ENCODE peak calls at places on chromosomes 1 and 21, in five cellular contexts. S is H54, K is HCT116, P is thyroid gland, Y is testis. V is an unnamed sample.

GRCh38 chr1:161032409-161032808 is 6.4 kb downstream of the TSTD1 start:
- DNase-seq in Y (no peak), K (no peak), P (no peak), S (no peak), V (no peak)

GRCh38 chr1:37315236-37315870 is 159.0 kb upstream of the ZC3H12A start:
- DNase-seq in S (no peak), Y (no peak), P (no peak), K (no peak), V (no peak)

GRCh38 chr1:77543822-77544448 is 138.5 kb downstream of the ZZZ3 start:
- DNase-seq in P (no peak), K (no peak), S (no peak), Y (no peak), V (no peak)

GRCh38 chr21:44345495-44345894 is 6.3 kb upstream of the CFAP410 start:
- DNase-seq in Y (no peak), S (no peak), K (no peak), P (no peak), V (peak; percentile 6)

GRCh38 chr21:39188521-39189139 is 5.4 kb upstream of the PSMG1 start:
- DNase-seq in Y (no peak), K (no peak), S (no peak), P (peak; percentile 38), V (no peak)

GRCh38 chr1:26537951-26538352 is 8.4 kb downstream of the RPS6KA1 start:
- DNase-seq in P (no peak), Y (peak; percentile 48), K (no peak), S (no peak), V (no peak)

GRCh38 chr1:44929556-44929955 is 56.8 kb downstream of the EIF2B3 start:
- DNase-seq in P (no peak), S (no peak), K (no peak), Y (no peak), V (no peak)

GRCh38 chr21:45721656-45722055 is 78.1 kb downstream of the PCBP3 start:
- DNase-seq in Y (no peak), S (no peak), P (no peak), K (no peak), V (no peak)

GRCh38 chr1:205229916-205230700 is 2.4 kb downstream of the TMCC2 start:
- DNase-seq in K (no peak), S (no peak), P (no peak), Y (no peak), V (no peak)

GRCh38 chr21:36798461-36798860 is 99.5 kb downstream of the SIM2 start:
- DNase-seq in S (no peak), K (no peak), P (no peak), Y (no peak), V (no peak)

GRCh38 chr1:246528933-246529731 is 22.1 kb upstream of the SMYD3 start:
- DNase-seq in K (no peak), Y (no peak), P (no peak), S (no peak), V (no peak)

GRCh38 chr1:244576259-244576892 is 76.5 kb upstream of the DESI2 start:
- DNase-seq in Y (no peak), P (no peak), S (no peak), K (no peak), V (no peak)

GRCh38 chr1:66550243-66550642 is 16.3 kb downstream of the SGIP1 start:
- DNase-seq in Y (no peak), S (no peak), P (no peak), K (no peak), V (no peak)

GRCh38 chr1:21292991-21293536 is 2.8 kb upstream of the ECE1 start:
- DNase-seq in P (no peak), K (no peak), Y (no peak), S (no peak), V (peak; percentile 62)

GRCh38 chr1:155024315-155024714 is 9.3 kb downstream of the DCST2 start:
- DNase-seq in S (no peak), Y (no peak), K (no peak), P (no peak), V (no peak)

GRCh38 chr1:182392045-182393028 is 747 bp upstream of the GLUL start:
- DNase-seq in P (no peak), Y (peak; percentile 48), S (no peak), K (no peak), V (peak; percentile 78)

GRCh38 chr1:206551985-206552325 is 44.6 kb downstream of the RASSF5 start:
- DNase-seq in P (no peak), S (no peak), K (no peak), Y (no peak), V (no peak)

GRCh38 chr1:246786606-246787238 is 62.5 kb downstream of the SCCPDH start:
- DNase-seq in S (no peak), K (no peak), P (peak; percentile 58), Y (no peak), V (no peak)

GRCh38 chr1:241269116-241269515 is 87.9 kb downstream of the RGS7 start:
- DNase-seq in Y (no peak), P (no peak), S (no peak), K (no peak), V (no peak)

GRCh38 chr1:54168206-54168965 is 15.6 kb upstream of the CDCP2 start:
- DNase-seq in P (no peak), Y (no peak), S (no peak), K (no peak), V (no peak)

GRCh38 chr1:167499657-167500056 is 18.7 kb downstream of the CD247 start:
- DNase-seq in S (no peak), K (no peak), Y (no peak), P (no peak), V (no peak)

GRCh38 chr1:79811173-79811572 is 804.6 kb upstream of the ADGRL4 start:
- DNase-seq in S (no peak), P (no peak), Y (no peak), K (no peak), V (no peak)

GRCh38 chr1:160083968-160084770 is 2.8 kb downstream of the KCNJ9 start:
- DNase-seq in P (peak; percentile 90), Y (peak; percentile 80), K (peak; percentile 48), S (no peak), V (peak; percentile 44)

GRCh38 chr1:157096881-157097280 is 2.7 kb downstream of the ETV3L start:
- DNase-seq in K (no peak), P (no peak), Y (no peak), S (no peak), V (no peak)

GRCh38 chr21:14630556-14631069 is 84.5 kb upstream of the SAMSN1 start:
- DNase-seq in K (no peak), S (no peak), Y (no peak), P (no peak), V (no peak)

GRCh38 chr21:26769613-26770188 is 75.5 kb downstream of the ADAMTS1 start:
- DNase-seq in Y (peak; percentile 25), K (no peak), P (no peak), S (no peak), V (no peak)

GRCh38 chr1:221766210-221766609 is 24.3 kb upstream of the DUSP10 start:
- DNase-seq in Y (no peak), S (no peak), P (no peak), K (no peak), V (no peak)

GRCh38 chr1:73781257-73781656 is 416.7 kb downstream of the LRRIQ3 start:
- DNase-seq in S (no peak), Y (no peak), K (no peak), P (no peak), V (no peak)

GRCh38 chr1:199404976-199405375 is 622.5 kb upstream of the NR5A2 start:
- DNase-seq in K (no peak), P (no peak), Y (no peak), S (no peak), V (no peak)

GRCh38 chr21:40270134-40270533 is 402.9 kb downstream of the PCP4 start:
- DNase-seq in K (no peak), S (no peak), P (no peak), Y (no peak), V (no peak)

GRCh38 chr1:172887162-172887561 is 163.6 kb downstream of the TNFSF18 start:
- DNase-seq in K (no peak), Y (no peak), P (no peak), S (no peak), V (no peak)

GRCh38 chr1:113216664-113217063 is 143.7 kb downstream of the LRIG2 start:
- DNase-seq in Y (no peak), S (no peak), P (no peak), K (no peak), V (no peak)

DNA sequence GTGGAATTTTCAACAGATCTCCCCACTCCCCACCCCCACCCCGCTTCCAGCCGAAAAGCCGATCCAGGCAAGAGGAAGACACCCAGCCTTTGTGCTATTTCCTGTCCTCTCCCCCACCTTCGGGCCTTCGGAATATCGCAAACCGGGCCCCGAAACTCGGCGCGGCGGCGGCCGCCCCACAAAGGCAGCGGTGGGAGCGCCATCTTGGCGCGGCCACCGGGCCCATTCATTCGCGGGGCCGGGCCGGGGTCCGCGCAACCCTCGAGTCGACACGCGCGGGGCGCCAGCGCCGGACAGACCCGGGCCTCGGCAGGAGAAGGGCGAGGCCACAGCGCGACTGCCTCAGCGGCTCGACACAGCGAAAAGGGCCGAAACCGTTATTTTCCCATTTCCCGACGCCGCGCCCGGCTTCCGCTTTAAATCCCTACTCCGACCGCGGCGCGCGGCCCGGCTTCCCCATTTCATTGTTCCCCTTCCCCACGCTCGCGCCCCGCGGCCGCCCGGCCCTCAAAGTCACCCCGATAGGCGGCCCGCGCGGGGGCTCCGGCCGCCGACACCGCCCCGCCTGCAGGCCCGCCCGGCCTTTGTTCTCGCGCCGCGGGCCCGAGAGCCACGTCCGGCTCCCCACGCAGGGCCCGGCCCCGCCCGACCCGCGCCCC is 911 bp downstream of the GNB1 start:
- DNase-seq in S (no peak), P (peak; percentile 30), Y (peak; percentile 48), K (no peak), V (peak; percentile 68)
- TF ChIP-seq POLR2A in S (no peak), P (no peak), Y (no peak), K (no peak), V (no peak)

GRCh38 chr1:181128592-181129497 is 40.3 kb downstream of the IER5 start:
- DNase-seq in K (no peak), Y (no peak), S (no peak), P (no peak), V (no peak)
- TF ChIP-seq POLR2A in K (no peak), Y (no peak), S (no peak), P (no peak), V (no peak)

GRCh38 chr1:201015551-201016091 is 7.9 kb downstream of the KIF21B start:
- DNase-seq in S (peak; percentile 23), Y (no peak), K (no peak), P (no peak), V (no peak)
- TF ChIP-seq POLR2A in S (no peak), Y (no peak), K (no peak), P (no peak), V (no peak)

DNA sequence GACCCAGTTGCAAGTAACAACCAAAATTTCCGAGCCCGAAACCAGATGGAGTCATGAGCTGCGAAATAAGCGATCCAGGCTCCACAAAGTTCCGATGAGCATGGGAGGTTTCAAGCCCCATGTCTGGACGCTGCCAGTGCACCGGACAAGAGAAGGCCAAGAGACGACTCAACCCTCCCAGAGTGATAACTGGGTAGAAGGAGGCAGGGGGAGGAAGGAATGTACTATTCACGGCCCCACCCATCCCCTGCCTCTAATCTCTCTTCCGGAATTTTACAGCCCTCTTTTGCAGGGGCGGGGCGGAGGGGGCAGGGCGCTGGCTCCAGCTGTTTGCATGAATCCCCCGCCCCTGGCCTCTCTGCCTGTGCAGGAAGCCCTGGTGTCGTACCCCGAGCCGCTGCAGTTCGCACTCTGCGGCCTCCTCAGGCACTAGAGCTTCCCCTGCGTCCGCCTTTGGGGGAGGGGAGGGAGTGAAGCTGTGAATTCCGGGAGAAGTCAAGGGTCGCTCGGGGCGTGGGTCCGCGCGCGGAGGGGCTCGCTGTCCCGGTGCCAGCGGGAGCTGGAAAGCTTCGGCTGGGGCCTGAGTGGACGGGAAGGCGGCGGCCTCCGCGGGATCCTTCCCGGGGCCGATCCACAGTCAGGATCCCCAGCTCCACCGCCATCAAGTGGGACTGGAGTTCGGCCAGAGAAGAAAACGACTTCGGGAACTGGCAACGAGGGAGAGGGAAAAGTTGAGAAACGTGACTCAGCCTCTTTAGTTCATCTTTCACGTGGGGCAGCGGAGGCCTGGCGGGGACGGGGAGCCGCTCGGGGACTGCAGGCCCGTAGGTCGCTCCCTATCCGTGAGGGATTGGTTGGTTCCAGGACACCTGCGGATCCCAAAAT is 6.3 kb upstream of the PTP4A2 start:
- DNase-seq in P (peak; percentile 88), K (peak; percentile 66), Y (peak; percentile 94), S (peak; percentile 61), V (peak; percentile 89)
- TF ChIP-seq POLR2A in P (no peak), K (peak; percentile 75), Y (no peak), S (no peak), V (no peak)

V was measured in heart left ventricle.